ENCODE peak calls at places on chromosomes 5 and 9, in five cellular contexts. P, C, O, M and D are unnamed samples.

GRCh38 chr5:173315495-173316352 is 12.5 kb downstream of the STC2 start:
- DNase-seq in P (peak), M (peak), O (no peak), C (peak), D (peak)

GRCh38 chr9:6305954-6306563 is 22.1 kb upstream of the TPD52L3 start:
- DNase-seq in P (no peak), O (peak), M (no peak), C (no peak), D (peak)

GRCh38 chr5:96838483-96839395 is 31.0 kb upstream of the ERAP1 start:
- DNase-seq in M (no peak), O (no peak), C (no peak), P (no peak), D (no peak)

GRCh38 chr5:156121234-156121633 is 205.7 kb upstream of the SGCD start:
- DNase-seq in P (peak), O (no peak), M (no peak), C (no peak), D (peak)

GRCh38 chr5:89133129-89133528 is 250.1 kb upstream of the MEF2C start:
- DNase-seq in C (no peak), M (no peak), P (no peak), O (no peak), D (no peak)

GRCh38 chr5:27087820-27088219 is 49.4 kb upstream of the CDH9 start:
- DNase-seq in O (no peak), C (no peak), M (no peak), P (no peak), D (no peak)

GRCh38 chr9:20242767-20243166 is 379.5 kb downstream of the MLLT3 start:
- DNase-seq in O (no peak), M (no peak), C (no peak), P (no peak), D (no peak)

GRCh38 chr9:38059233-38059936 is 9.6 kb downstream of the SHB start:
- DNase-seq in C (peak), M (no peak), P (no peak), O (no peak), D (no peak)

GRCh38 chr5:34957857-34958690 is 28.7 kb downstream of the DNAJC21 start:
- DNase-seq in O (no peak), C (peak), P (no peak), M (no peak), D (peak)

GRCh38 chr9:99353408-99353807 is 131.3 kb downstream of the SEC61B start:
- DNase-seq in M (peak), O (no peak), C (no peak), P (no peak), D (peak)

GRCh38 chr9:77375956-77376532 is 198.7 kb downstream of the VPS13A start:
- DNase-seq in O (no peak), M (no peak), P (no peak), C (peak), D (peak)

GRCh38 chr9:128068656-128069221 is 707 bp downstream of the SLC25A25 start:
- DNase-seq in M (no peak), C (no peak), O (no peak), P (no peak), D (no peak)

GRCh38 chr9:128077847-128078503 is 9.9 kb downstream of the SLC25A25 start:
- DNase-seq in P (no peak), C (no peak), O (no peak), M (no peak), D (no peak)

GRCh38 chr9:128070874-128071273 is 2.8 kb downstream of the SLC25A25 start:
- DNase-seq in P (no peak), O (no peak), C (no peak), M (no peak), D (no peak)

GRCh38 chr9:128072144-128073021 is 4.4 kb downstream of the SLC25A25 start:
- DNase-seq in P (peak), C (no peak), M (peak), O (no peak), D (peak)

GRCh38 chr9:128073260-128073886 is 5.3 kb downstream of the SLC25A25 start:
- DNase-seq in C (no peak), M (no peak), P (no peak), O (no peak), D (peak)
- H3K4me3 ChIP-seq in C (no peak), M (no peak), P (no peak), O (no peak), D (no peak)

DNA sequence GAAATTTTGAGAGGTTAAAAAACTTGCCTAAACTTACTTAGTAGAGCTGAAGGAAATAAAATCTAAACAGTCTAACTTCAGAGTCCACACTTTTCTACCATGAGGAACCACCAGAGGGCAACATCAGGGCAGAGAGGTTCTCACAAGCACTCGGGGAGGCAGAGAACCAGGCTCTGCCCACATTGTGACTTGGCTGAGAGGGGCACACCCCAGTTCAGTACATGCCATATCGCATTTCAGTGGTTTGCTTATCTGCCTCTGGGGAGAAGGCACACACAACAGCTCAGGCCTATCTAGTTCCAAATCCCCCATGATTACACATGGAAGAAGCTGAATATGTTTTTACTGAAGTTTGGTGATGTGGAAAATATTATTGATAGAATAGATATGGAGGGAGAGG is 49.2 kb downstream of the EQTN start:
- DNase-seq in M (no peak), O (peak), C (peak), P (no peak), D (peak)
- TF ChIP-seq CTCF in M (peak), O (peak), C (peak), P (peak), D (peak)

GRCh38 chr9:106677815-106678214 is 185.2 kb upstream of the ZNF462 start:
- DNase-seq in P (no peak), O (no peak), M (no peak), C (no peak), D (no peak)
- H3K4me3 ChIP-seq in P (no peak), O (no peak), M (no peak), C (no peak), D (no peak)

DNA sequence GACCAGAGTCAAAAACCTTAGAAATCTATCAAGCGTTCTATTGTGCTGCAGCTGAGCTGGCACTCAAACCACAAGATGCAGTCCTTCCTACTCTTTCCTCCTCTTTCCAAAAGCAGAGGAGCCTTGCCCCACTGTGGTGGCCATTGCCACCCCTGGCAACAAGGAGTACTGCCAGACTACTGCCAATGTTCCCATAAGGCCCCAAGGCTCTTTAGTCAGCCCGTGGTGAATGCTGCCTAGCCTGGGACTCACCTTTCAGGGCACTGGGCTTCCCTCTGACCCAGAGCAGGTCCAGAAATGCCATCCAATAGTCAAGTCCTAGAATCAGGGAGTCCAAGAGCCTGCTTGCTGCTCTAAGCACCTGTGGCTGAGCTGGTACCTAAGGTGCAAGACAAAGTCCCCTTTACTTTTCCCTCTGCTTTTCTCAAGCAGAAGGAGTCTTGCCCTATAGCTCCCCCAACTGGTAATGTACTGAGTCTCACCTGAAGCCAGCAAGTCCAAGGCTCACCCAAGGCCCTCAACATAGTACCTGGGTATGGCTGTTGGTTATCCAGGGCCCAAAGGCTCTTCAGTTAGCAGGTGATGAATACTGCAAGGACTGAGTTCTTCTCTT is 219.4 kb downstream of the ATPSCKMT start:
- DNase-seq in M (no peak), C (peak), O (peak), P (no peak), D (peak)
- TF ChIP-seq CTCF in M (no peak), C (peak), O (peak), P (no peak), D (peak)

GRCh38 chr9:13445123-13445522 is 165.6 kb upstream of the MPDZ start:
- DNase-seq in O (no peak), C (no peak), M (no peak), P (no peak), D (no peak)

GRCh38 chr9:13444696-13445095 is 165.2 kb upstream of the MPDZ start:
- DNase-seq in C (no peak), O (no peak), M (no peak), P (no peak), D (no peak)

GRCh38 chr9:13446261-13446660 is 166.8 kb upstream of the MPDZ start:
- DNase-seq in M (no peak), O (no peak), P (no peak), C (no peak), D (no peak)

GRCh38 chr9:13444272-13444608 is 164.7 kb upstream of the MPDZ start:
- DNase-seq in M (no peak), P (no peak), C (no peak), O (no peak), D (no peak)

DNA sequence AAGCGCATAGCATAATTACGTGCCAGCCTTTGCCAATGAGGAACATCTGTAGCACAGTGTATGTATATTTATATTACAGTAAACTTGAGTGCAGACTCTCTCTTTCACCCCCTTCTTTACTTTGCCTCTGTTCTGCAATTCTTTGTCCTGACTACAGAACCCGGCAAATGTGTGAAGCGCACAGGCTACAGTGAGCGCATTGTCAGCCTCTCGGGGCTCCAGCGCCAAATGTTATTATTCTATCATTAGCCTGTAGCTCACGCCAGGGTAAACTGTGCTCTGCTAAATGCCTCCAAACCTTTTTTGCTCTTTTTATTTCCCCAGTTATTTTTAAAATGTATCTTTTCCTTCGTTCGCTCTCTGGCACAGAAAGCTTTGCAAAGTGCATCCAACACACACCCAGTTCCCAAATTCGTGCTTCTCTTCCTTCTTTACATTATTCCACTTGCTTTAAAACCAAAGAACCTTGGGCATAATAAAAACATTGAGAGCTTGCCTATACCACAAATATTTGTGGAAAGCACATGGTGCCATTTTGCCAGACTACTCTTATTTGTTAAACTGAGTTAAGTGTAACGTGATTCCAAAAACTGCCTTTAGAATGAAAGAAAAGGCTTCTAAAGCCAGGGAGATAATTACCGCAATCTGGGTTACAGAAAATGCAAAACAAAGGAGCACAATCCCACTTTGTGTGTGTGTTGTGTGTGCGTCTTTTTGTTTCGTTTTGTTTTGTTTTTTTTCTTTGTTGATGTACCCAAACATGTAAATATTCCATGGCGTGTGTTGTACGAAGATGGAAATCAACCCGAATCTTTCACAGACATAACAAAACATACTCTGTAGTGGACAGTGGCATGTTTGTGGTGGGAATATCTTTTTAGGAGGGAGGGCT is 164.1 kb upstream of the MPDZ start:
- DNase-seq in O (no peak), M (no peak), P (no peak), C (no peak), D (no peak)
- H3K4me3 ChIP-seq in O (no peak), M (no peak), P (no peak), C (no peak), D (no peak)

DNA sequence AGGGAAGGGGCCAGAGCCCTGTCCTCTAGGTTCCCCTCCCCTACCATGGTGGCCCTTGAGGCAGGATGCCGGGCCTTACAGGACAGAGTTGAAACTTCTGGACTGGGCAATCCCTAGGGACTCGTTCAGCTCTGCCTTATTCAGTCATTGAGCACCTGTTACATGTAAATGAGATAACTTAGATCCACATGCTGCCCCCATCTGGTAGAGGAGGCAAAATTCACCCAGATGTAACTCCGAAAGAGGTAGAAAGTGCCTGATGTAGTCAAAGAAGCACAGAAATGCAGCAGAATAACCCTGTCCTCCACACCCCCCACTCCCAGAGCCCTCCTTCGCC is 1.5 kb downstream of the GGTA1 start:
- DNase-seq in O (peak), C (peak), P (peak), M (no peak), D (peak)
- TF ChIP-seq CTCF in O (peak), C (peak), P (peak), M (peak), D (peak)

GRCh38 chr9:129491486-129491855 is 129.4 kb downstream of the C9orf50 start:
- DNase-seq in C (peak), M (peak), P (no peak), O (no peak), D (peak)

GRCh38 chr9:129487307-129487657 is 133.6 kb downstream of the C9orf50 start:
- DNase-seq in O (no peak), C (no peak), P (no peak), M (no peak), D (no peak)

GRCh38 chr9:129490583-129491485 is 130.1 kb downstream of the C9orf50 start:
- DNase-seq in P (no peak), M (peak), C (peak), O (no peak), D (peak)

GRCh38 chr9:129487658-129488483 is 133.0 kb downstream of the C9orf50 start:
- DNase-seq in P (no peak), O (no peak), C (peak), M (peak), D (peak)

GRCh38 chr9:129489838-129490582 is 130.9 kb downstream of the C9orf50 start:
- DNase-seq in O (no peak), P (no peak), M (peak), C (no peak), D (peak)
- H3K4me3 ChIP-seq in O (peak), P (peak), M (peak), C (no peak), D (peak)

GRCh38 chr9:86795861-86796497 is 151.3 kb downstream of the GAS1 start:
- DNase-seq in P (no peak), O (no peak), C (peak), M (peak), D (peak)
- TF ChIP-seq CTCF in P (no peak), O (no peak), C (peak), M (no peak), D (peak)

GRCh38 chr5:36090033-36090432 is 23.4 kb upstream of the UGT3A2 start:
- DNase-seq in C (peak), P (no peak), M (no peak), O (peak), D (peak)
- H3K4me3 ChIP-seq in C (no peak), P (no peak), M (no peak), O (no peak), D (no peak)